ENCODE peak calls at places on chromosomes 2 and 18, in eight cellular contexts. R is mucosa of descending colon, B is kidney epithelial cell, K is IMR-90, F is Peyer's patch, J is HFFc6, V is upper lobe of right lung, T is H9. E is an unnamed sample.

GRCh38 chr2:207165121-207166038 is at the start of gene KLF7:
- DNase-seq in R (peak), B (no peak), K (peak), F (peak), J (peak), V (peak), T (peak), E (no peak)

GRCh38 chr18:79553154-79553553 is 126.4 kb upstream of the CTDP1 start:
- DNase-seq in R (no peak), B (no peak), K (no peak), F (peak), J (no peak), V (peak), T (no peak), E (no peak)

GRCh38 chr2:193251909-193252308 is 1057.2 kb upstream of the TMEFF2 start:
- DNase-seq in R (no peak), B (no peak), K (no peak), F (no peak), J (no peak), V (no peak), T (no peak), E (no peak)

GRCh38 chr2:231795525-231796327 is 9.5 kb downstream of the COPS7B start:
- DNase-seq in R (peak), B (peak), K (peak), F (no peak), J (peak), V (no peak), T (no peak), E (no peak)

GRCh38 chr2:118477111-118477517 is 370.3 kb downstream of the EN1 start:
- DNase-seq in R (peak), B (no peak), K (no peak), F (no peak), J (no peak), V (no peak), T (no peak), E (no peak)

GRCh38 chr2:197097578-197098366 is 171.3 kb upstream of the PGAP1 start:
- DNase-seq in R (no peak), B (peak), K (peak), F (no peak), J (peak), V (no peak), T (no peak), E (no peak)

GRCh38 chr2:178327516-178327915 is 123.5 kb downstream of the PRKRA start:
- DNase-seq in R (no peak), B (no peak), K (peak), F (peak), J (no peak), V (no peak), T (no peak), E (no peak)

GRCh38 chr2:190216829-190217228 is 102.8 kb downstream of the HIBCH start:
- DNase-seq in R (peak), B (no peak), K (no peak), F (peak), J (no peak), V (no peak), T (peak), E (no peak)

GRCh38 chr2:74516070-74516633 is 1.9 kb downstream of the TLX2 start:
- DNase-seq in R (peak), B (no peak), K (peak), F (peak), J (no peak), V (peak), T (peak), E (no peak)

GRCh38 chr2:197273485-197273884 is 37.1 kb downstream of the ANKRD44 start:
- DNase-seq in R (no peak), B (no peak), K (no peak), F (no peak), J (no peak), V (peak), T (no peak), E (no peak)

GRCh38 chr2:97748397-97748796 is 35.0 kb downstream of the ZAP70 start:
- DNase-seq in R (peak), B (no peak), K (no peak), F (no peak), J (no peak), V (no peak), T (peak), E (no peak)

GRCh38 chr2:226124548-226125011 is 675.0 kb downstream of the IRS1 start:
- DNase-seq in R (no peak), B (no peak), K (peak), F (no peak), J (no peak), V (no peak), T (no peak), E (no peak)

GRCh38 chr2:200099271-200099670 is 143.9 kb downstream of the MAIP1 start:
- DNase-seq in R (no peak), B (no peak), K (no peak), F (no peak), J (no peak), V (no peak), T (no peak), E (no peak)

GRCh38 chr18:59566507-59566906 is 130.7 kb downstream of the CCBE1 start:
- DNase-seq in R (no peak), B (no peak), K (peak), F (no peak), J (no peak), V (no peak), T (no peak), E (peak)

GRCh38 chr18:79368681-79369080 is 27.0 kb upstream of the NFATC1 start:
- DNase-seq in R (no peak), B (no peak), K (no peak), F (no peak), J (no peak), V (no peak), T (no peak), E (no peak)

GRCh38 chr2:45176399-45176798 is 167.1 kb upstream of the SIX2 start:
- DNase-seq in R (no peak), B (no peak), K (no peak), F (no peak), J (no peak), V (no peak), T (no peak), E (no peak)

GRCh38 chr18:26574958-26575864 is 26.9 kb upstream of the KCTD1 start:
- DNase-seq in R (peak), B (no peak), K (peak), F (peak), J (peak), V (peak), T (peak), E (peak)

GRCh38 chr2:204686415-204686814 is 141.1 kb downstream of the PARD3B start:
- DNase-seq in R (no peak), B (no peak), K (no peak), F (no peak), J (peak), V (no peak), T (no peak), E (no peak)

GRCh38 chr18:46916551-46917107 is 678 bp downstream of the PIAS2 start:
- DNase-seq in R (peak), B (no peak), K (peak), F (no peak), J (peak), V (no peak), T (peak), E (no peak)

GRCh38 chr2:74221604-74222299 is 23.3 kb downstream of the MTHFD2 start:
- DNase-seq in R (no peak), B (no peak), K (no peak), F (no peak), J (no peak), V (no peak), T (no peak), E (no peak)

GRCh38 chr2:48651127-48651526 is 33.5 kb downstream of the GTF2A1L start:
- DNase-seq in R (no peak), B (no peak), K (peak), F (no peak), J (peak), V (no peak), T (no peak), E (peak)

GRCh38 chr18:75638223-75638596 is 210.7 kb upstream of the SMIM21 start:
- DNase-seq in R (no peak), B (no peak), K (peak), F (no peak), J (peak), V (no peak), T (no peak), E (peak)

GRCh38 chr18:24181806-24182205 is 42.9 kb downstream of the CABYR start:
- DNase-seq in R (no peak), B (no peak), K (no peak), F (no peak), J (no peak), V (no peak), T (no peak), E (no peak)

DNA sequence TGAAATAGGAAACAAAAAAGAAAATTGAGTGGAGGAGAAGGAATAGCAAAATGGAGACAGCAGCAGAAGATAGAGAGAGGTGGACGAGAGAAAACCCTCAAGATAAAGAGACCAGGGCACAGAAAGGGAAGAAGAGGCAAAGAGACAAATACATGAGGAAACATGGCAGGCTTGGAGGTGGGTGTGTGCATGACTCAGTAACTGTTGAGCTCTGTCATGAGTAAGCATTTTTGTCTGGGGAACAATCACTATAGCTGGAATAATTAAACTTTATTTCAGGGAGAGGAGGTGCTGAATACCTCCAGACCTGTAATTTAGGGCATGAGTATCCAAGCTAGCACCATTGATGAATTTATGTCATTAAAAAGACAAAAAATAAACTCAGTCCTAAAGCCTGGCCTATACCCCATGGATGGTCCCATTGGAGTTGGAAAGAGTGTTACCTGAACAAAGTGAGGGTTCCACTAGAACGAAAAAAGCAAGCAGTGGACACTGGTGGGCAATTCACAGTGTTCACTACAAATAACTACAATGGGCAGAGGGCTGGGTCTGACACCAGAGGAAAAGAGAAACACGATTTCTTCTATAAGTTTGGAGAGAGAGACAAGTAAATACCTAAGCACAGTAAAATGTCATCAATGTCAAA is 145.5 kb downstream of the ADCYAP1 start:
- DNase-seq in R (no peak), B (no peak), K (no peak), F (no peak), J (no peak), V (no peak), T (no peak), E (no peak)
- TF ChIP-seq CTCF in R (no peak), B (no peak), K (no peak), F (no peak), J (no peak), V (no peak), T (no peak), E (no peak)

DNA sequence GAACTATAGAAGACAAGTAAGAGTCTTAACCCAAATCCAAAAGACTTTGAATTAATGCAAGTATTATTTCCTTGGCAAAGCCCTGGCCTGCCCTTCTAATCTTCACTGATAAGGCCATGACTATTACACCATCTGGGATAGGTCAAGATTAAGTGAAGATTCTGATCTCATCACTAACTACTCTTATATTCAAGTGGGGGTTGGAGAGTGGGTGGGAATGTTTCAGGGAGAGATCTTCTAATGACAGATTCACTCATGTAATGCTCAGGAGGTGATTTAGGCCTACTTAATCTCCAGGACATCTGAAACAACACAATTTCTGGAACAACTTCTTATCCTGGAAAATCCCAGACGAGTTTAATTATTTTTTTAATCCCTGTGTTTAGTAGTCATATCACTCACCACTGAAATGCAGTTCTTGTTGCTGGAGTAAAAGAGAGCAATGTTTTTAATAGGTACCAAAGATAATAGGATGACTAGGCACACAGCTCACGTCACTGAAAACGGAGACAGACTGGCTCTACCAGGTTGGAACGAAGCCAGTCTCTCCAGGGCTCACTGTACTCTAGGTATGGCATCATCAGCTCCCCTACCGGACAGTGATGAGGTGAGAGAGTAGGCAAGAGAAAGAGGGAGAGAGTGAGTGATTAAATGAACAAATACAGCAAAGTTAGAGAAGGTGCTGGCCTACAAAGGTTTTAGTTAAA is 133.1 kb downstream of the NCKAP5 start:
- DNase-seq in R (no peak), B (peak), K (peak), F (no peak), J (peak), V (no peak), T (no peak), E (peak)
- TF ChIP-seq CTCF in R (no peak), B (peak), K (no peak), F (no peak), J (peak), V (no peak), T (no peak), E (peak)

GRCh38 chr18:12283256-12283655 is 24.8 kb upstream of the TUBB6 start:
- DNase-seq in R (no peak), B (no peak), K (peak), F (no peak), J (peak), V (no peak), T (no peak), E (no peak)
- TF ChIP-seq CTCF in R (no peak), B (peak), K (peak), F (no peak), J (peak), V (no peak), T (peak), E (peak)

DNA sequence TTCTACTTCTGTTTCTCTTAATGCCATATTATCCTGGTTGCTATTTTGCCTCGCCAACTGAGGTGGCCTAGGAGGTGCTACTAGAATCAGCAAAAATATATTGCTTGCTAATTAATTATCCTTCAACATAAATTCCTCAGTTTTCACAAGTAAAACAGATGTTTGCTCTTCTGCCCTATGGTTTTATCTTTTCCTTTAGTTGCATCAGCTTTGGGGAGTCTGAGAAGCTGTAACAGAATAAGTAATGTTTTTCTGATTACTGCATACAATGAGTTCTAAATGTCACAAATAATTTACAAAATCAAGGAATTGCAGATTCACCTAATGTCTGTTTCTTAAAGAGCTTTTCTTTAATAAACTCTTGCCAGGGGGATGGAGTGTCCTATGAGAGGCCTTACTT is 36.7 kb downstream of the GULP1 start:
- DNase-seq in R (no peak), B (no peak), K (no peak), F (no peak), J (no peak), V (no peak), T (no peak), E (no peak)
- TF ChIP-seq CTCF in R (no peak), B (no peak), K (no peak), F (no peak), J (no peak), V (no peak), T (no peak), E (no peak)

DNA sequence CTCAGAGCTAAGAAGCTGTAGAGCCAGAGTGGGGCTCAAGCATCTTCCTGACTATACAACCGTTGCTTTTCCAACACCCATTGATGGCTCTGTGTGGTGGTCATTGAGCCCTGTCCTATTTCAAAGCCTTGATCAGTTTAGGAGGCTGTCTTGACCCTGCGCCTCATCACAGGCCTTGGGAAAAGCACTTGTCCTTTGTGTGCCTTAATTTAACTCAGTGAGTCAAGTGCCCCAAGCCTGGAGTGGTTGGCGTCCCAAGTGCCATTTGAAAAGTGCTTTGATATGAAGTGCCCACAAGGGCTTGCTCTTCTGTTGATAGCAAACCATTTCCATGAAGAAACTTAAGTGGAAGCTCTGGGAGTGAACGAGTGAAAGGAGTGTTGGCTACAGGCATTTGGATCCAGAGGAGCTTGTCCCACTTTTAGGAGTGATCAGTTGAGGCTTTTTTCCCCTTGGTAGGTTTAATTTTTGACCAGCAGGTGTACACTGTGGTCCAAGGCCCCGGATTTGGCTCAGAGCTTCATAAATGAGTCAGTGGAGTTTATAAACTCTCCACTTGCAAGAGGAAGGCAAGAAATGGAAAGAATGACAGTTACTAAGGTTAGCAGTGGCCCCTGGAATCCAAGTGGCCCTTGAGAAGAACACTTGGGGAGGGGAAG is 50.3 kb downstream of the ACTR2 start:
- DNase-seq in R (no peak), B (no peak), K (peak), F (no peak), J (peak), V (peak), T (no peak), E (no peak)
- TF ChIP-seq CTCF in R (no peak), B (no peak), K (peak), F (no peak), J (peak), V (peak), T (no peak), E (no peak)

GRCh38 chr2:124810132-124810531 is 785.0 kb downstream of the CNTNAP5 start:
- DNase-seq in R (peak), B (no peak), K (peak), F (no peak), J (no peak), V (no peak), T (peak), E (no peak)
- TF ChIP-seq CTCF in R (peak), B (no peak), K (peak), F (peak), J (no peak), V (no peak), T (peak), E (no peak)

GRCh38 chr18:48028081-48028480 is 97.6 kb upstream of the SMAD2 start:
- DNase-seq in R (no peak), B (no peak), K (no peak), F (no peak), J (no peak), V (peak), T (no peak), E (no peak)
- TF ChIP-seq CTCF in R (no peak), B (no peak), K (no peak), F (no peak), J (peak), V (no peak), T (peak), E (no peak)

GRCh38 chr2:127526940-127527804 is 883 bp upstream of the IWS1 start:
- DNase-seq in R (peak), B (no peak), K (no peak), F (no peak), J (no peak), V (no peak), T (no peak), E (no peak)
- TF ChIP-seq CTCF in R (no peak), B (no peak), K (no peak), F (no peak), J (no peak), V (no peak), T (no peak), E (no peak)